ENCODE peak calls at places on chromosome 18, in nine cellular contexts. F is right lobe of liver, T is fibroblast of lung, N is AG04450, U is WTC11, E is brain microvascular endothelial cell, I is left ventricle myocardium inferior, G is breast epithelium, X is cardiac fibroblast. A is an unnamed sample.

GRCh38 chr18:13381907-13382682 is 163.5 kb downstream of the LDLRAD4 start:
- DNase-seq in F (no peak), T (peak), N (no peak), U (no peak), E (peak), I (peak), G (peak), X (peak), A (peak)

GRCh38 chr18:76429262-76430126 is 65.5 kb downstream of the ZNF516 start:
- DNase-seq in F (no peak), T (no peak), N (no peak), U (no peak), E (no peak), I (no peak), G (no peak), X (no peak), A (no peak)

GRCh38 chr18:58535340-58536186 is 93.3 kb downstream of the ALPK2 start:
- DNase-seq in F (no peak), T (no peak), N (no peak), U (no peak), E (peak), I (no peak), G (no peak), X (peak), A (peak)

GRCh38 chr18:67794512-67794911 is 278.0 kb upstream of the DSEL start:
- DNase-seq in F (no peak), T (peak), N (no peak), U (no peak), E (peak), I (no peak), G (no peak), X (peak), A (no peak)

GRCh38 chr18:50527636-50528307 is 32.1 kb upstream of the MAPK4 start:
- DNase-seq in F (peak), T (no peak), N (no peak), U (no peak), E (no peak), I (no peak), G (no peak), X (no peak), A (no peak)

GRCh38 chr18:24657461-24657860 is 197.0 kb downstream of the HRH4 start:
- DNase-seq in F (no peak), T (peak), N (no peak), U (no peak), E (no peak), I (peak), G (no peak), X (no peak), A (no peak)

GRCh38 chr18:34639662-34640061 is 70.4 kb upstream of the DTNA start:
- DNase-seq in F (no peak), T (no peak), N (no peak), U (no peak), E (no peak), I (no peak), G (no peak), X (no peak), A (no peak)

GRCh38 chr18:53909668-53910067 is 314.8 kb downstream of the MBD2 start:
- DNase-seq in F (no peak), T (no peak), N (no peak), U (peak), E (peak), I (no peak), G (no peak), X (peak), A (no peak)

GRCh38 chr18:35397976-35398375 is 20.8 kb upstream of the ZNF396 start:
- DNase-seq in F (no peak), T (no peak), N (no peak), U (no peak), E (no peak), I (no peak), G (no peak), X (no peak), A (no peak)

GRCh38 chr18:48780151-48781001 is 170.4 kb downstream of the SMAD7 start:
- DNase-seq in F (peak), T (peak), N (no peak), U (no peak), E (no peak), I (no peak), G (no peak), X (peak), A (no peak)

GRCh38 chr18:26549486-26550435 is 1.4 kb upstream of the KCTD1 start:
- DNase-seq in F (peak), T (peak), N (no peak), U (peak), E (no peak), I (peak), G (peak), X (peak), A (peak)

GRCh38 chr18:35345460-35345921 is 1.3 kb upstream of the ZNF24 start:
- DNase-seq in F (no peak), T (peak), N (no peak), U (no peak), E (no peak), I (no peak), G (no peak), X (no peak), A (peak)

GRCh38 chr18:53887447-53887846 is 337.0 kb downstream of the MBD2 start:
- DNase-seq in F (no peak), T (no peak), N (no peak), U (no peak), E (no peak), I (no peak), G (no peak), X (no peak), A (no peak)

GRCh38 chr18:9494778-9495302 is 19.5 kb downstream of the RALBP1 start:
- DNase-seq in F (no peak), T (no peak), N (no peak), U (no peak), E (peak), I (no peak), G (no peak), X (peak), A (peak)

GRCh38 chr18:33020877-33021276 is 248.1 kb upstream of the KLHL14 start:
- DNase-seq in F (no peak), T (no peak), N (no peak), U (no peak), E (no peak), I (no peak), G (no peak), X (no peak), A (no peak)

GRCh38 chr18:9094307-9095226 is 7.9 kb upstream of the NDUFV2 start:
- DNase-seq in F (no peak), T (peak), N (peak), U (no peak), E (peak), I (no peak), G (no peak), X (peak), A (no peak)

GRCh38 chr18:61854578-61854977 is 38.2 kb downstream of the RNF152 start:
- DNase-seq in F (no peak), T (peak), N (peak), U (no peak), E (peak), I (no peak), G (no peak), X (peak), A (no peak)

GRCh38 chr18:1585881-1586488 is 681.3 kb downstream of the ADCYAP1 start:
- DNase-seq in F (no peak), T (peak), N (no peak), U (no peak), E (peak), I (no peak), G (no peak), X (peak), A (peak)

GRCh38 chr18:68797901-68798300 is at the start of gene CCDC102B:
- DNase-seq in F (no peak), T (peak), N (peak), U (no peak), E (peak), I (no peak), G (no peak), X (peak), A (no peak)

GRCh38 chr18:61882296-61883004 is 10.4 kb downstream of the RNF152 start:
- DNase-seq in F (no peak), T (no peak), N (no peak), U (no peak), E (peak), I (no peak), G (no peak), X (peak), A (no peak)

GRCh38 chr18:27136208-27136535 is 48.9 kb downstream of the CHST9 start:
- DNase-seq in F (peak), T (no peak), N (no peak), U (peak), E (no peak), I (no peak), G (no peak), X (peak), A (no peak)

GRCh38 chr18:33128581-33128980 is 311.9 kb downstream of the CCDC178 start:
- DNase-seq in F (no peak), T (peak), N (no peak), U (no peak), E (no peak), I (no peak), G (no peak), X (peak), A (no peak)

GRCh38 chr18:63376493-63377053 is 9.6 kb upstream of the KDSR start:
- DNase-seq in F (no peak), T (peak), N (no peak), U (no peak), E (peak), I (no peak), G (no peak), X (peak), A (no peak)

GRCh38 chr18:30991397-30991796 is 51.1 kb downstream of the DSC3 start:
- DNase-seq in F (no peak), T (no peak), N (no peak), U (no peak), E (no peak), I (no peak), G (no peak), X (no peak), A (peak)

GRCh38 chr18:33573193-33573592 is 4.8 kb upstream of the ASXL3 start:
- DNase-seq in F (no peak), T (no peak), N (no peak), U (no peak), E (no peak), I (no peak), G (no peak), X (no peak), A (no peak)

GRCh38 chr18:36352384-36352783 is 54.9 kb downstream of the FHOD3 start:
- DNase-seq in F (no peak), T (peak), N (peak), U (no peak), E (peak), I (no peak), G (no peak), X (peak), A (no peak)

GRCh38 chr18:31603335-31603734 is 11.7 kb downstream of the TTR start:
- DNase-seq in F (no peak), T (no peak), N (no peak), U (no peak), E (no peak), I (no peak), G (no peak), X (peak), A (no peak)

GRCh38 chr18:73458186-73458964 is 590.6 kb upstream of the NETO1 start:
- DNase-seq in F (no peak), T (no peak), N (no peak), U (no peak), E (no peak), I (no peak), G (no peak), X (peak), A (no peak)

GRCh38 chr18:79447703-79448367 is 52.1 kb downstream of the NFATC1 start:
- DNase-seq in F (no peak), T (peak), N (peak), U (no peak), E (no peak), I (no peak), G (no peak), X (no peak), A (no peak)

GRCh38 chr18:48319796-48320638 is 89.2 kb downstream of the ZBTB7C start:
- DNase-seq in F (peak), T (no peak), N (no peak), U (no peak), E (peak), I (no peak), G (no peak), X (peak), A (no peak)

GRCh38 chr18:3265564-3266033 is 3.7 kb downstream of the MYL12B start:
- DNase-seq in F (no peak), T (no peak), N (no peak), U (no peak), E (no peak), I (no peak), G (no peak), X (no peak), A (no peak)

GRCh38 chr18:7221424-7222155 is 9.3 kb upstream of the LRRC30 start:
- DNase-seq in F (no peak), T (peak), N (peak), U (peak), E (peak), I (no peak), G (no peak), X (peak), A (no peak)

GRCh38 chr18:50297621-50298442 is 10.3 kb upstream of the CXXC1 start:
- DNase-seq in F (peak), T (peak), N (no peak), U (peak), E (peak), I (peak), G (peak), X (peak), A (peak)

GRCh38 chr18:78724214-78724834 is 255.3 kb upstream of the SALL3 start:
- DNase-seq in F (no peak), T (no peak), N (no peak), U (no peak), E (no peak), I (no peak), G (no peak), X (no peak), A (no peak)

GRCh38 chr18:49412673-49413072 is 47.8 kb downstream of the DYM start:
- DNase-seq in F (no peak), T (no peak), N (no peak), U (no peak), E (no peak), I (no peak), G (no peak), X (no peak), A (no peak)

GRCh38 chr18:32349728-32350395 is 120.8 kb downstream of the GAREM1 start:
- DNase-seq in F (no peak), T (peak), N (peak), U (no peak), E (peak), I (peak), G (peak), X (peak), A (no peak)

GRCh38 chr18:46562674-46563192 is 94.3 kb downstream of the LOXHD1 start:
- DNase-seq in F (no peak), T (no peak), N (no peak), U (no peak), E (no peak), I (no peak), G (no peak), X (no peak), A (no peak)

GRCh38 chr18:73674466-73674865 is 473.2 kb downstream of the FBXO15 start:
- DNase-seq in F (no peak), T (peak), N (no peak), U (no peak), E (no peak), I (no peak), G (no peak), X (no peak), A (no peak)

DNA sequence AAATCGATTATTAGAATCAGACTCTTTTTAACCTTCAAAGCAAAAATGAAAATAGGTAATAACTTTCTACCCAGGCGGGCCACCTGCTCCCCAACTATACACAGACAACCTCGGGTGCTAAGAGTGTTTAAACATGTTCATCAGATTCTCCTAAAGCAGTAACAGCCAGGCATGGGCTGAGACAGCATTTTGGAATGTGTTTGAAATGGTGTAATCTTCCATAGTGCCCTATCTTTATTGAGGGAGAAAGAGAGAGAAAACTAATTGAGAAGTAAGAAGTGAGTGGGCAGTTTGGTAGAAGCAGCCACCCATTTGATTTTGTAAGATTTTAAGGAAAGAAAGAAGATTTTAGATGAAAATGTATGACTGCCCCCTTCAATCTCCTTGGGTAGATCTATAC is 196.1 kb upstream of the CTAGE1 start:
- DNase-seq in F (no peak), T (no peak), N (no peak), U (no peak), E (no peak), I (no peak), G (no peak), X (peak), A (no peak)
- TF ChIP-seq CTCF in F (no peak), T (no peak), N (no peak), U (no peak), E (no peak), I (no peak), G (no peak), X (no peak), A (no peak)

DNA sequence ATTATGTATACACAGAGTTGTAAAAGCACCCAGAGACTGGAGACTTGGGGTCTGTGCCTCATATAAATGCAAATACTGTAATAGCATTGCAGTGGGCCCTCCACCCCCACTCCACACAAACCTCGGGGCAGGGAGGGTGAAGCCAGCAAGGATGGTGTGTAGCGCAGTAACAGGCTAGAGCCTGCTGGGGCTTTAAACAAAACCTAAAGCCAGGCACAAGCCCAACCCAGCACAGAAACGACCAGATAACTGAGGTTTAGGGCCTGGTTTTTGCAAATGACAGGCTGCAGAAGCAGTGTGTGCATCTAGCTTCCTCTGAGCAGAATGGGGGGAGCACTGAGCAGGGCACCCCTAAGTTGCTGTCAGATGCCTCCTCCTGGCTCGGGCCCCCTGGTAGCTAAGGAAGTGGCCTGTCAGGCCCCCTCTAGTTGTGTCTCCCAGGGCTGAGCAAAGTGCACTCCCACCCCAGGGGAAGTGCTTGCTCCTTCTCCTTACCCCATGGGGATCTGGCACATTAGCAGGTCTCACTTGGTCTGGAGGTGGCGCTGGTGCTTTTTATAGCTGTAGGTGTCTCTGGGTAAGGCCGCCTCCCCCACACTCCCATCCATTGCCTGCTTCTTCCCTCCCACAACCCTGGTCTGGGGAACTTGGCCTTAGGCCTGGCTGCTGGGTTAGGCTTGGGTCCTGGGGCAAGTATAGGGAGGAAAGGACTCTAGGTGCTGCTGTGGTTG is 135.1 kb downstream of the CELF4 start:
- DNase-seq in F (no peak), T (no peak), N (no peak), U (peak), E (no peak), I (no peak), G (no peak), X (no peak), A (no peak)
- TF ChIP-seq CTCF in F (no peak), T (no peak), N (no peak), U (no peak), E (no peak), I (no peak), G (no peak), X (no peak), A (no peak)

GRCh38 chr18:75407468-75408437 is 19.8 kb downstream of the SMIM21 start:
- DNase-seq in F (no peak), T (peak), N (peak), U (peak), E (no peak), I (no peak), G (no peak), X (peak), A (no peak)
- TF ChIP-seq CTCF in F (no peak), T (no peak), N (no peak), U (no peak), E (no peak), I (no peak), G (no peak), X (no peak), A (no peak)

DNA sequence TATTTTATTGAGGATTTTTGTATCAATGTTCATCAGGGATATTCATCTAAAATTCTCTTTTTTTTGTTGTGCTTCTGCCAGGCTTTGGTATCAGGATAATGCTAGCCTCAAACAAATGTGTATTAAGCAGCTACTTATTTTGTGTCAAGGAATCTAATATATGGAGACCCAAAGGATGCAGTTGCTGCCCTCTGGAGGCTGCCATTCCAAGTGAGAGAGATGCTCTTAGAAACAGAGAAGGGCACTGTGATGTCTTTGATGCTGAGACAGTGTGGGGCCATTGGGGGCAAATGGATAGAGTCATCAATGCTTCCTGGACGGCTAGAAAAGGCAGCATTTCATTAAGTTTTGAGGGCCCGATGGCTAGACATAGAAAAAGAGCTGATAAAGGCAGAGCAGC is 292.6 kb downstream of the SETBP1 start:
- DNase-seq in F (no peak), T (peak), N (no peak), U (no peak), E (peak), I (no peak), G (no peak), X (peak), A (no peak)
- TF ChIP-seq CTCF in F (peak), T (peak), N (peak), U (no peak), E (peak), I (peak), G (no peak), X (no peak), A (no peak)

DNA sequence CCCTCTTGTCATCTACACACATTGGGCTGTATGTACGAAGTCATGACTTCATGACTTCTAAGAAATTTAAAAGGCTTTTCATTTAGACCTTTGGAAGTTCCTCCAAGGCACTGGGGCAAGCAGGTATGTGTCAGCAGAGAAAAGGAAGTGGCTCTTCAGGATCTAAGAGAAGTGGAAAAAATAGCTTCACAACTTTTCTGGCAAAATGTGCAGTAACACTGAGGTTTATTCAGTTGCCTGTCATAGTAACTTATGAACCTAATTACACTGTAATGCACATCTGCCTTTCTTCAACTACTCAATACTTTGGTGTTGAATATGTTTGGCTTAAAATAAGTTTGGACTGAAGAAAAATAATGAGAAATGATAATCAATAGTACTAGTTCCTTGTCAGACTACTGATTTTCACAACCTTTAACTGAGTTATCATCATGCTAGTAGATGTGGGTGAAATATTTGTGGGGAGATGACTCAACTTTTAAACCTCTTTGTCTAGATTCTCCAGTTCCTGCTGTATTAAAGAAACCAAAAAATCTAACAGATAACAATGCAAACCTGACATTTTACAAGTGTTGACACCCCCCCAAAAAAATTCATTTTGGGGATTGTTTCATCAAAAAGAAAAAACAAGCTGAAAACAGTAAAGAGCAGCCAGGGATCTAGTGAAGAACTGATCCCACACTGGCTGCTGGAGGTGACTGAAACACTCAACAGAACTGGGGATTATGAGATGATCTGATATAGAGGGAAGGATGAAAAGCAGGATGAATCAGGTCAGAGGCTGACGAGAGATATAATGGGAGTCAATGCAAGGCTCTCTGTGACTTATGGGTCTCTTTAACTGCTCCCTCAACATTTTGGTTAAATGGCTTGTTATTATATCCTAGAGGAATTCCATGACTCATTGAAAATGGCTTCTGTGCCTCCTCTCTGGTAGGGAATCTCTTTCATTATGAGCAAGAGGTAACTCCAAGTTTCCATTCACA is 84.6 kb downstream of the COLEC12 start:
- DNase-seq in F (no peak), T (peak), N (no peak), U (no peak), E (peak), I (no peak), G (no peak), X (peak), A (no peak)
- TF ChIP-seq CTCF in F (no peak), T (no peak), N (no peak), U (no peak), E (no peak), I (no peak), G (no peak), X (no peak), A (no peak)

A was measured in GM10248.